ENCODE peak calls at places on chromosomes 6 and 20, in nine cellular contexts. T, X, P, L, R, Z, V, S and U are unnamed samples.

GRCh38 chr6:136077834-136078576 is 172.1 kb downstream of the MTFR2 start:
- DNase-seq in V (no peak), X (peak; percentile 96), P (peak; percentile 33), S (peak; percentile 96), Z (no peak), R (no peak), L (no peak), T (peak; percentile 25), U (peak; percentile 28)

GRCh38 chr6:53151676-53152075 is 3.0 kb upstream of the GCM1 start:
- DNase-seq in V (no peak), Z (peak; percentile 12), R (no peak), L (no peak), T (no peak), S (no peak), X (no peak), P (peak; percentile 43), U (peak; percentile 16)

GRCh38 chr6:78436335-78436734 is 431.0 kb upstream of the IRAK1BP1 start:
- DNase-seq in L (no peak), T (no peak), S (peak; percentile 33), V (no peak), Z (no peak), P (peak; percentile 44), R (no peak), X (peak; percentile 25), U (peak; percentile 14)

GRCh38 chr20:42485566-42485965 is 704.1 kb downstream of the PTPRT start:
- DNase-seq in S (no peak), X (no peak), Z (no peak), L (no peak), V (no peak), T (no peak), R (no peak), P (no peak), U (no peak)

GRCh38 chr6:109336221-109336955 is 45.9 kb downstream of the CD164 start:
- DNase-seq in V (no peak), S (peak; percentile 56), X (peak; percentile 48), T (peak; percentile 21), Z (no peak), L (no peak), R (no peak), P (peak; percentile 97), U (no peak)

GRCh38 chr6:34190504-34191122 is 44.7 kb upstream of the GRM4 start:
- DNase-seq in V (no peak), P (no peak), S (no peak), T (no peak), R (no peak), X (no peak), Z (no peak), L (no peak), U (no peak)

GRCh38 chr20:43727980-43728590 is 1.3 kb upstream of the GTSF1L start:
- DNase-seq in T (no peak), X (no peak), R (no peak), L (no peak), S (peak; percentile 12), V (no peak), Z (no peak), P (peak; percentile 63), U (no peak)

GRCh38 chr20:40955326-40955725 is 73.3 kb upstream of the TOP1 start:
- DNase-seq in T (no peak), X (no peak), P (no peak), R (no peak), V (no peak), S (no peak), L (no peak), Z (no peak), U (no peak)

GRCh38 chr6:144647406-144647964 is 362.4 kb downstream of the UTRN start:
- DNase-seq in P (no peak), V (no peak), R (no peak), S (no peak), L (no peak), T (no peak), X (peak; percentile 77), Z (no peak), U (no peak)

GRCh38 chr6:144649085-144649484 is 363.9 kb downstream of the UTRN start:
- DNase-seq in L (no peak), S (no peak), P (no peak), T (no peak), Z (no peak), R (no peak), V (no peak), X (no peak), U (no peak)

GRCh38 chr6:144651219-144651618 is 366.1 kb downstream of the UTRN start:
- DNase-seq in P (no peak), L (no peak), T (no peak), Z (no peak), X (no peak), S (no peak), R (no peak), V (no peak), U (no peak)

GRCh38 chr6:144646066-144646800 is 361.1 kb downstream of the UTRN start:
- DNase-seq in P (no peak), V (no peak), Z (no peak), L (no peak), S (peak; percentile 34), T (no peak), X (no peak), R (no peak), U (no peak)

DNA sequence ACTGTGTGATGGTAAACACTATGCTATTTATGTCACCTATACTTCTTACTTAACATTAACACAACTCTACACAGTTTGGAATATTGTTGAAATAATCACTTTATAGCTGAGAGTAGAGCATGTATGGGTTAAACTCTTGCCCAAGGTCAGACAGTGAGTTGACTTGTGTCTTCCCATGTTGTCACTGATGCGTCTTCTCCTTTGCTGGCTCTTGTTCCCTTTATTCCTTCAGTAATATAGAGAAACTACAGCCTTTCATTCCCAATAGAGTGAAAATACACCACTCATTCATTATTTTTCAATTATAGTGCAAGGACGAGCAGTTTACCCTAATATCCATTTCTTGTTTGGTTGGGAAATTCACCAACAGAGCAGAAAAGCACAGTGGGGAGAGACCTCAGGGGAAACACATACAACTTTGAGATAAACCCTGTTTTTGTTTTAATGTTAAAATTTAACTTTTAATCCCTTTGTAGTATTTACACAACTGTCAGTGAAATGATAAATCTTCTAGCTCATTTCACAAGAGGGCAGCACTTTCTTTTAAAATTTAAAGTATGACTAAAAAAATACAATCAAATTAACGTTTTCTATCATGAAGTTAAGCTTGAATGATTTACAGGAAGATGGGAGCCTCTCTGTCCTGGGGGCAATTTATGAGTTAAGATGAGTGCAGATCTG is 363.0 kb downstream of the UTRN start:
- DNase-seq in T (no peak), L (no peak), X (no peak), Z (no peak), V (no peak), R (no peak), P (no peak), S (no peak), U (peak; percentile 20)
- TF ChIP-seq CTCF in T (no peak), L (no peak), X (no peak), Z (no peak), V (no peak), R (no peak), P (peak; percentile 47), S (no peak), U (peak; percentile 4)

DNA sequence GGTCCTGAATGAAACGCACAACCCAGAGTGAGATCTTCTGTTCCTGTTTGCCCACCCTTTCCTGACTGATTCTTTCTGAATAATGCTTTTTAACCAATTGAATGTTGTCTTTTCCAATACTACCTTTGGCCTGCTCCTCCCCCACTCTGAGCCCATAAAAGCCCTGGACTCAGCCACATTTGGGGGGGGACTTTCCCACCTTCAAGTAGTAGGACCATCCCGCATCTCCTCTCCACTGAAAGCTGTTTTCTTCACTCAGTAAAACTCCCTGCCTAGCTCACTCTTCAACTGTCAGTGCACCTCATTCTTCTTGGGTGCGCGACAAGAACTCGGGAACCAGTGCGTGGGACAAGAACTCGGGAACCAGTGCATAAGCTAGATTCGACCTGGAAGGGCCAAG is 77.9 kb downstream of the EPB41L2 start:
- DNase-seq in R (no peak), S (no peak), X (no peak), Z (no peak), P (no peak), V (no peak), L (no peak), T (no peak), U (no peak)
- TF ChIP-seq CTCF in R (no peak), S (no peak), X (no peak), Z (no peak), P (no peak), V (no peak), L (no peak), T (no peak), U (no peak)

DNA sequence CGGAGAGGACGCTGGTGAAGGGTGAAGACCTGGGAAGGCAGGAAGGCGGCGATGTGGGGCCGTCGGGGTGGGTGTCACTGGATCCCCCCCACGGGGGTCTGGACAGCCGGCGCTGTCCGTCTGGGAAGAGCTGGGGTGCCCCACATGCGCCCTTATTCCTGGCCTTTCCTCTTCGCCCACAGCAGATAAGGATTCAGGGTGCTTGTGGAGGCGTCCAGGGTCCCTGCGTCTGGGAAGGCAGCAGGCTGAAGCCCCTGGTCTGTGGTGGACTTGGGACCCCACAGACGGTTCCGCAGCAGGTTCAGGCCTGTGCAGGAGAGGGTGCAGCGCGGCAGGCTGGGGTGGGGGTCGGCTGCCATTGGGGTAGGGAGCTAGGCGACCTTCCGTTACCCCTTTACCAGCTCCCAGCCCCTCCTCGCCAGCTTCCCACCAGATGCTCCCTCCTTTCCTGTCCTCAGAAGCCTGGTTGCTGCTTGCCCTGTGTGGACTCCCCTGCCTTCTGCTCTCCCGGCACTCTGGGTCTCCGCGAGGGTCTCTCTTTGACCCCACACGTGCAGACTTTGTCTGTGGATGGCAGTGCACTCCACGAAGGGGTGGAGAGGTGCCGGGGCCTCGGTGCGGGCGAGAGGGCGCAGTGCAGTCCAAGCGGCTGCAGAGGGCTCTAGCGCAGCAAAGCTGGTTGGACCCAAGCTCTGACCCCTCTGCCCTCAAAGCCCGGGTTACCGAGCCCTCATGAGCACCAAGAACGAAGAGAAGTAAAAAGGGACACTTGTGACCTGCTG is 2.1 kb upstream of the GATA5 start:
- DNase-seq in V (no peak), P (no peak), R (no peak), X (no peak), Z (no peak), S (no peak), T (no peak), L (no peak), U (no peak)
- TF ChIP-seq CTCF in V (no peak), P (peak; percentile 32), R (no peak), X (no peak), Z (no peak), S (no peak), T (no peak), L (no peak), U (peak; percentile 9)

GRCh38 chr20:54481442-54481841 is 6.0 kb downstream of the DOK5 start:
- DNase-seq in L (no peak), S (no peak), R (no peak), Z (no peak), X (no peak), T (no peak), P (no peak), V (no peak), U (no peak)

GRCh38 chr20:54477556-54477955 is 2.2 kb downstream of the DOK5 start:
- DNase-seq in V (no peak), R (no peak), P (no peak), X (no peak), L (no peak), T (no peak), S (peak; percentile 18), Z (no peak), U (no peak)

GRCh38 chr20:54476336-54476928 is 1.0 kb downstream of the DOK5 start:
- DNase-seq in Z (peak; percentile 7), S (no peak), T (no peak), X (no peak), V (peak; percentile 9), L (no peak), P (no peak), R (no peak), U (no peak)

GRCh38 chr20:54477134-54477533 is 1.7 kb downstream of the DOK5 start:
- DNase-seq in S (no peak), R (no peak), L (no peak), P (no peak), T (no peak), V (no peak), X (no peak), Z (no peak), U (no peak)

GRCh38 chr20:54479138-54479906 is 3.9 kb downstream of the DOK5 start:
- DNase-seq in V (no peak), Z (no peak), L (no peak), T (no peak), R (no peak), S (peak; percentile 11), X (no peak), P (peak; percentile 22), U (no peak)
- TF ChIP-seq CTCF in V (no peak), Z (no peak), L (no peak), T (peak; percentile 31), R (no peak), S (peak; percentile 14), X (peak; percentile 23), P (peak; percentile 55), U (peak; percentile 27)